ENCODE peak calls at places on chromosomes 6 and 20, in seven cellular contexts. C, W, X, L, G, F and K are unnamed samples.

GRCh38 chr6:68158256-68158655 is 476.8 kb upstream of the ADGRB3 start:
- DNase-seq in C (no peak), W (no peak), X (no peak), L (no peak), G (no peak), F (no peak), K (no peak)

GRCh38 chr6:43776799-43777776 is 7.1 kb downstream of the VEGFA start:
- DNase-seq in C (no peak), W (no peak), X (no peak), L (no peak), G (no peak), F (no peak), K (no peak)

GRCh38 chr20:50635676-50636600 is 55.4 kb downstream of the RIPOR3 start:
- DNase-seq in C (peak), W (peak), X (no peak), L (peak), G (no peak), F (peak), K (no peak)

GRCh38 chr6:7996538-7997225 is 67.5 kb downstream of the BLOC1S5 start:
- DNase-seq in C (no peak), W (no peak), X (no peak), L (peak), G (peak), F (peak), K (no peak)

GRCh38 chr6:26305097-26305841 is 59.7 kb upstream of the BTN3A2 start:
- DNase-seq in C (peak), W (peak), X (peak), L (peak), G (peak), F (peak), K (no peak)

GRCh38 chr6:140020207-140020791 is 645.9 kb upstream of the CITED2 start:
- DNase-seq in C (no peak), W (no peak), X (no peak), L (no peak), G (no peak), F (no peak), K (no peak)

GRCh38 chr20:18287546-18287914 is 797 bp upstream of the ZNF133 start:
- DNase-seq in C (no peak), W (no peak), X (no peak), L (no peak), G (no peak), F (peak), K (no peak)

GRCh38 chr20:1388706-1389483 is 4.0 kb downstream of the FKBP1A start:
- DNase-seq in C (no peak), W (no peak), X (no peak), L (no peak), G (no peak), F (no peak), K (no peak)

GRCh38 chr20:32742322-32743236 is 688 bp downstream of the COMMD7 start:
- DNase-seq in C (no peak), W (no peak), X (no peak), L (no peak), G (no peak), F (peak), K (no peak)

GRCh38 chr6:105164418-105164817 is 15.4 kb downstream of the POPDC3 start:
- DNase-seq in C (no peak), W (no peak), X (no peak), L (no peak), G (peak), F (no peak), K (peak)

GRCh38 chr6:97778290-97779038 is 495.4 kb upstream of the MMS22L start:
- DNase-seq in C (no peak), W (no peak), X (no peak), L (no peak), G (no peak), F (no peak), K (no peak)